ENCODE peak calls at places on chromosomes 5 and 9, in four cellular contexts. T is heart right ventricle, L is neural progenitor cell, N is gastrocnemius medialis. P is an unnamed sample.

GRCh38 chr5:75510417-75510835 is 1.0 kb downstream of the CERT1 start:
- DNase-seq in L (no peak), T (no peak), N (peak; percentile 15), P (peak; percentile 46)

GRCh38 chr5:68962632-68963484 is 131.0 kb upstream of the SLC30A5 start:
- DNase-seq in T (peak; percentile 77), N (peak; percentile 43), L (peak; percentile 78), P (peak; percentile 42)

GRCh38 chr9:136808075-136808780 is 480 bp downstream of the RABL6 start:
- DNase-seq in L (peak; percentile 58), T (no peak), N (no peak), P (peak; percentile 45)

GRCh38 chr5:17743580-17744435 is 109.5 kb downstream of the TAF11L14 start:
- DNase-seq in N (no peak), L (no peak), T (no peak), P (no peak)

GRCh38 chr5:150616506-150616905 is 24.0 kb upstream of the SYNPO start:
- DNase-seq in N (no peak), L (no peak), T (no peak), P (no peak)

GRCh38 chr5:136525546-136525945 is 160.2 kb upstream of the TRPC7 start:
- DNase-seq in N (no peak), L (peak; percentile 36), T (no peak), P (no peak)

GRCh38 chr5:75203604-75204003 is 33.1 kb downstream of the ANKRD31 start:
- DNase-seq in T (no peak), N (no peak), L (no peak), P (no peak)

GRCh38 chr5:170254056-170254455 is 21.3 kb downstream of the C5orf58 start:
- DNase-seq in N (no peak), T (no peak), L (no peak), P (no peak)

GRCh38 chr5:37640088-37640487 is 199.8 kb downstream of the GDNF start:
- DNase-seq in L (no peak), N (no peak), T (no peak), P (no peak)

GRCh38 chr9:86034863-86035734 is 64.3 kb downstream of the GOLM1 start:
- DNase-seq in L (peak; percentile 69), N (no peak), T (no peak), P (no peak)

GRCh38 chr5:167816864-167817263 is 474.6 kb upstream of the WWC1 start:
- DNase-seq in N (no peak), T (no peak), L (no peak), P (no peak)

GRCh38 chr5:133406632-133407276 is 205.6 kb downstream of the FSTL4 start:
- DNase-seq in T (no peak), N (no peak), L (no peak), P (no peak)

GRCh38 chr9:109441296-109441695 is 56.8 kb downstream of the PTPN3 start:
- DNase-seq in T (no peak), N (no peak), L (peak; percentile 34), P (no peak)

GRCh38 chr5:178403351-178403750 is 170.7 kb upstream of the PHYKPL start:
- DNase-seq in L (no peak), T (no peak), N (no peak), P (peak; percentile 22)

GRCh38 chr5:123093279-123094226 is 4.5 kb downstream of the PRDM6 start:
- DNase-seq in L (peak; percentile 72), N (no peak), T (no peak), P (no peak)

GRCh38 chr5:57456056-57456455 is 26.6 kb downstream of the ACTBL2 start:
- DNase-seq in N (no peak), T (no peak), L (no peak), P (no peak)

GRCh38 chr5:173831196-173831914 is 56.8 kb upstream of the CPEB4 start:
- DNase-seq in N (no peak), L (peak; percentile 43), T (no peak), P (no peak)

DNA sequence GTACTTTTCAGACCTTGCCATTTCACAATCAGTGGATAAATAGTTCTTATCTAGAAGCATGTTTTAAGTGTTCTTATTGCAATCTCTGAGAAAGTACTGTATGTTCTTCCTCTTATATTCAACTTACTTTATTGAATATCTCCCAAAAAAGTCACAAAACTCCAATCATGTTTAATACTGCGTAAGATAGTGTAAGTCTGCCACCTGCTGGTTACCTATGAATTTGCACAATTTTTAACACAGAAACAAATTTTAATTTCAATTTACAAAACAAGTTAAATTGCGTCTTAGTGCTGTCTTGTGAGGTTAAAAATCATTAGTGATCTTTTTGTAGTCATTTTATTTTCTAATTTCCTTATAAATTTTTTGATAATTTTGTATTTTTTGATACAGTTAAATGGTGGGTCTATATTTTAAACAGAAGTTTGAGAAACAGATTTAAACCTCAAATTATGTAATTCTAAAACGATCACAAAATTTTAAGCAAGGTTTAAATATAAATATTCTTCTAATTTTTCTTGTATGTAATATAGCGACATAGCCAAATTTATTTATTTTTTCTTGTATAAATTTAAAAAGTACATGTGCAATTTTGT is 115.8 kb downstream of the EMB start:
- DNase-seq in L (peak; percentile 10), N (no peak), T (no peak), P (no peak)
- H3K36me3 ChIP-seq in L (no peaks in the 10 kb centered on the region), N (no peaks in the 10 kb centered on the region), T (no peaks in the 10 kb centered on the region), P (no peaks in the 10 kb centered on the region)

GRCh38 chr9:130172161-130172857 is at the start of gene NCS1:
- DNase-seq in N (peak; percentile 31), L (peak; percentile 84), T (peak; percentile 64), P (no peak)
- H3K4me3 ChIP-seq in N (peak within 1 kb of the TSS; percentile 51), L (peak within 1 kb of the TSS; percentile 85), T (peak within 1 kb of the TSS; percentile 28), P (peak within 1 kb of the TSS; percentile 82)

DNA sequence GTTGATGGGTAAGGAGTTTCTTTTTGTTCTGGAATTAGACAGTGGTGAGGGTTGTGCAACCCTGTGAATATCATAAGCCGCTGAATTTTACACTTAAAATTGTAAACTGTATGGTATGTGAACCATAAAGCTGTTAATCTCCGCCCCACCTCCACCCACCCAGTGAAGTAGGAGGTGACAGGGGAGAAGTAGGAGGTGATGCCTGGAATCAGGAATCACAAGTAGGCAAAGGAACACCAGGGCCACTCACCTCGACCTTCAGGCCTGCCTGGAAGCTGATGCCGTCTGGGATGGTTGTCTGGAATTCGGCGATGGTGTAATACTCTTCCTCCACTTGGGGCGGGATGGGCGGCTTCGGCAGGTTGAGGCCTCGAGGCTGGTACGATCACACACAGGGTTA is 62.3 kb upstream of the UBTD2 start:
- DNase-seq in L (no peak), T (no peak), N (no peak), P (no peak)
- H3K36me3 ChIP-seq in L (no peaks in the 10 kb centered on the region), T (peaks cover 65% of the 10 kb centered on the region), N (no peaks in the 10 kb centered on the region), P (peaks cover 80% of the 10 kb centered on the region)

DNA sequence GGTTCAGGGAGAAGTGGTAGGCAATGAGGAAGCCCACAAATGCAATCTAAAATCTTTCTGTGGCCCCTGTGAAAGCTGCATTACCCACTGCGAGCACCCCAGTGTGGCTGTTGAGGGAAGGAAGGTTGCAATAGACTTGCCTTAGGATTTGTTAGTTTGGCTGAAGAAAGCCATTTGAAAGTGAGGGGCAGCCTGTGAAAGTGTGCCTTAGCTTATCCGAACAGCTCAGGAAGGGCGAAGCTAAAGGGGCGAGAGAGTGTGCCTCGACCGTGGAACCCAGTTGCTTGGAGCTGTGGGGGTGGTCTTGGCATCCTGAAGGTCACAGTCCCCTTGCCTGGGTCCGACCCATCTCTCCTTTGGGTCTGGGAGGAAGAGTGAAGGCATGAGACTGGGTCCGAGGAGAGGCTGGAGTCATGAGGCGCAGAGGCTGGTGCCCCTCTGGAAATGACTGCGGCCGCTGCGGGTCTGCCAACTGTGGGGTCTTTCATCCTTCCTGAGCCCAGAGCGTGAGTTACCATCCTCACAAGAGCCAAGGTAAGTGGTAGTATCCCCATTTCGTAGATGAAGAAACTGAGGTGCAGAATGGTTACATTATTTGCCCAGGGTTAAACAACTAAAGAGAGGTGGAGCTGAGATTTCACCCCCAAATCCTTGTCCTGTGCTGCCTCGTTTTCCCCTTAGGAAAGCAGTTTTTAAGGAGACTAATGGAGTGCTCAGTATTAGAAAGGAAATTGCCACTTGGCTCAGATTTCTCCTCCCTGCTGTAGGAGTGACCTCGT is 24.4 kb downstream of the SLC25A25 start:
- DNase-seq in L (no peak), T (no peak), N (no peak), P (no peak)
- H3K4me3 ChIP-seq in L (no peak overlapping the region), T (no peak overlapping the region), N (no peak overlapping the region), P (no peak overlapping the region)

GRCh38 chr9:134052491-134052890 is 15.3 kb downstream of the BRD3 start:
- DNase-seq in N (no peak), T (no peak), L (no peak), P (no peak)

GRCh38 chr9:134050726-134051125 is 17.1 kb downstream of the BRD3 start:
- DNase-seq in L (no peak), N (no peak), T (no peak), P (no peak)

GRCh38 chr9:134052941-134053340 is 14.9 kb downstream of the BRD3 start:
- DNase-seq in T (no peak), L (no peak), N (no peak), P (no peak)

GRCh38 chr9:134049772-134050588 is 17.8 kb downstream of the BRD3 start:
- DNase-seq in N (no peak), T (no peak), L (no peak), P (no peak)

DNA sequence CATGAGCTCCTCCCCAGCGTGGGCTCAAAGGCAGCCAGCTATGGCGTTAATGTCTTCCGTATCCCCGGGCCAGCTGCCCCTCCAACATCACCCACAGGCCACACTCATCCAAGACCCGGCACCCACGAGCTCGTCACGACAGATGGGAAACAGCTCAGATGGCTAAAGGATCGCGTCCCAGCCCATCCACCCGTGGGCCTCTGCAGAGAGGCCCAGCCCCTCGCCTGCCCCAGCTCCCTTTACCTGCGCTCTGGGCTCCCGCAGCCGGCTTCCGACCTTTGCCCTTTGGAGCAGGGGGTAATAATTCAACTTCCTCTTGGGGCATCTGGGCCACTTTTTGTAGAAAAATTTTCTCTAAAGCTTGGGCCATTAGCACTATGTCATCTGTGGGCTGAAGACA is 16.5 kb downstream of the BRD3 start:
- DNase-seq in N (no peak), L (no peak), T (no peak), P (no peak)
- H3K36me3 ChIP-seq in N (peaks cover 56% of the 10 kb centered on the region), L (no peaks in the 10 kb centered on the region), T (peaks cover 72% of the 10 kb centered on the region), P (peaks cover 50% of the 10 kb centered on the region)

DNA sequence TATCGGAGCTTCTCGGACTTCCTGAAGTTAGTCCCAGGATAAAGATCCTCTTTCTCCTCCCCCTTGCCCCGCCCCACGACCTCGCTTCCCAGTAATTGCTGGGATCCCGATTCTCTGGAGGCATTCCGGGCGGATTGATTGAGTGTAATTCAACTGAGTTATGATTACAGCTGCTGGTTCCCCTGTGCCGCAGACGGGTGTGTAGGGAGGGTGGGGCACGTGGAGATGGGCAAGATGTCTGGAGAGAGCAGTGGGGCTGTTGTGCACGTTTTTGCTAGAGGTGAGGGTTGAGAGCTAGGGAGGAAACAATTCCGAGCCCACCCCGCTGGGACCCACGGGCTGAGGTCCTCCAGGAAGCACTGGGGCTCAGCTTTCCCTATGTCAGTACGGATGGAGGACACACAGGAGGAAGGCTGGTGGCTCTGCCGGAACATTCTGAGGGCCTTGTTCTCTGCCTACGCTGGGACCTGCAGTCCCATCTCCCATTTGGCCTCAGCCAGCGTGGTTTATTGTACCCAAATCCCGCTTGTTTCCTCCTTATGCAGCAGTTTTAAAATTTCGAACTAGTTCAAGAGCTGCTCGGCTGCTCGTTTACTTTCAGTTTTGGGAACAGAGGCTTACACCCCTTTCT is 2.4 kb upstream of the DMRT2 start:
- DNase-seq in T (no peak), L (no peak), N (no peak), P (no peak)
- H3K4me3 ChIP-seq in T (peak overlapping the region; percentile 11), L (no peak overlapping the region), N (peak overlapping the region; percentile 49), P (peak overlapping the region; percentile 10)

GRCh38 chr9:134048582-134048968 is 19.3 kb downstream of the BRD3 start:
- DNase-seq in L (no peak), N (no peak), T (no peak), P (no peak)
- H3K36me3 ChIP-seq in L (no peaks in the 10 kb centered on the region), N (peaks cover 78% of the 10 kb centered on the region), T (peaks cover 100% of the 10 kb centered on the region), P (peaks cover 58% of the 10 kb centered on the region)

P was measured in SJSA1.